ENCODE peak calls at places on chromosomes 16 and 17, in four cellular contexts. One of them, this sample, is unnamed.

GRCh38 chr16:75621170-75621477 is 2.0 kb downstream of the ADAT1 start:
- DNase-seq in activated T-helper 1 cell treated with anti-CD3 and anti-CD28 coated beads, Interleukin-2, amount 50 U/mL, for 16 hours: no peak
- DNase-seq in GM04504: no peak
- DNase-seq in H54: no peak
- DNase-seq in this sample: peak

GRCh38 chr17:10799407-10799806 is 4.5 kb downstream of the TMEM238L start:
- DNase-seq in GM04504: no peak
- DNase-seq in activated T-helper 1 cell treated with anti-CD3 and anti-CD28 coated beads, Interleukin-2, amount 50 U/mL, for 16 hours: no peak
- DNase-seq in H54: no peak
- DNase-seq in this sample: no peak

GRCh38 chr17:4543557-4544026 is 11.6 kb downstream of the MYBBP1A start:
- DNase-seq in H54: no peak
- DNase-seq in GM04504: no peak
- DNase-seq in activated T-helper 1 cell treated with anti-CD3 and anti-CD28 coated beads, Interleukin-2, amount 50 U/mL, for 16 hours: no peak
- DNase-seq in this sample: no peak

GRCh38 chr17:76147211-76148014 is 6.4 kb upstream of the FOXJ1 start:
- DNase-seq in GM04504: no peak
- DNase-seq in H54: no peak
- DNase-seq in activated T-helper 1 cell treated with anti-CD3 and anti-CD28 coated beads, Interleukin-2, amount 50 U/mL, for 16 hours: no peak
- DNase-seq in this sample: peak

GRCh38 chr16:85819245-85819644 is 19.8 kb downstream of the COX4I1 start:
- DNase-seq in activated T-helper 1 cell treated with anti-CD3 and anti-CD28 coated beads, Interleukin-2, amount 50 U/mL, for 16 hours: peak
- DNase-seq in GM04504: peak
- DNase-seq in H54: peak
- DNase-seq in this sample: peak

GRCh38 chr17:74738051-74738996 is 1.3 kb downstream of the RAB37 start:
- DNase-seq in H54: no peak
- DNase-seq in GM04504: no peak
- DNase-seq in activated T-helper 1 cell treated with anti-CD3 and anti-CD28 coated beads, Interleukin-2, amount 50 U/mL, for 16 hours: peak
- DNase-seq in this sample: no peak

GRCh38 chr16:3879887-3880564 is 487 bp downstream of the CREBBP start:
- DNase-seq in activated T-helper 1 cell treated with anti-CD3 and anti-CD28 coated beads, Interleukin-2, amount 50 U/mL, for 16 hours: peak
- DNase-seq in H54: peak
- DNase-seq in GM04504: no peak
- DNase-seq in this sample: peak

GRCh38 chr16:53129281-53130192 is 74.7 kb downstream of the CHD9 start:
- DNase-seq in GM04504: no peak
- DNase-seq in H54: no peak
- DNase-seq in activated T-helper 1 cell treated with anti-CD3 and anti-CD28 coated beads, Interleukin-2, amount 50 U/mL, for 16 hours: no peak
- DNase-seq in this sample: no peak

GRCh38 chr16:50830698-50831097 is 88.8 kb downstream of the CYLD start:
- DNase-seq in H54: no peak
- DNase-seq in GM04504: no peak
- DNase-seq in activated T-helper 1 cell treated with anti-CD3 and anti-CD28 coated beads, Interleukin-2, amount 50 U/mL, for 16 hours: no peak
- DNase-seq in this sample: no peak

GRCh38 chr17:20008242-20009051 is 712 bp upstream of the SPECC1 start:
- DNase-seq in activated T-helper 1 cell treated with anti-CD3 and anti-CD28 coated beads, Interleukin-2, amount 50 U/mL, for 16 hours: no peak
- DNase-seq in GM04504: no peak
- DNase-seq in H54: peak
- DNase-seq in this sample: peak

This sample was measured in HCEC 1CT.